ENCODE peak calls at places on chromosomes 7 and 10, in six cellular contexts. D, T, J, C, E and O are unnamed samples.

GRCh38 chr7:36663481-36663880 is 60.8 kb downstream of the AOAH start:
- DNase-seq in D (no peak), T (no peak), J (no peak), C (no peak), E (no peak), O (no peak)

GRCh38 chr7:66198956-66199355 is 6.2 kb upstream of the TPST1 start:
- DNase-seq in D (no peak), T (peak; percentile 24), J (no peak), C (no peak), E (no peak), O (no peak)

GRCh38 chr10:62492012-62492869 is 118.1 kb downstream of the ZNF365 start:
- DNase-seq in D (no peak), T (no peak), J (peak; percentile 21), C (peak; percentile 48), E (no peak), O (no peak)

GRCh38 chr7:107661081-107661864 is 645 bp downstream of the SLC26A4 start:
- DNase-seq in D (peak; percentile 84), T (peak; percentile 57), J (peak; percentile 51), C (no peak), E (peak; percentile 52), O (peak; percentile 71)

GRCh38 chr7:122364761-122365280 is 60.3 kb upstream of the FEZF1 start:
- DNase-seq in D (no peak), T (no peak), J (no peak), C (no peak), E (no peak), O (no peak)

GRCh38 chr7:130494480-130494879 is 2.6 kb downstream of the MEST start:
- DNase-seq in D (no peak), T (no peak), J (no peak), C (no peak), E (no peak), O (no peak)

GRCh38 chr7:142681693-142682092 is 67.6 kb upstream of the PRSS1 start:
- DNase-seq in D (no peak), T (no peak), J (no peak), C (no peak), E (no peak), O (no peak)

GRCh38 chr7:115973381-115973780 is 57.2 kb downstream of the TFEC start:
- DNase-seq in D (no peak), T (no peak), J (no peak), C (no peak), E (no peak), O (no peak)

GRCh38 chr7:155883491-155884224 is 71.4 kb upstream of the SHH start:
- DNase-seq in D (no peak), T (peak; percentile 1), J (peak; percentile 12), C (no peak), E (no peak), O (peak; percentile 21)

GRCh38 chr10:119507115-119507514 is 35.4 kb downstream of the RGS10 start:
- DNase-seq in D (no peak), T (no peak), J (no peak), C (no peak), E (no peak), O (no peak)
- H3K27ac ChIP-seq in D (no peak overlapping the region), T (no peak overlapping the region), J (no peak overlapping the region), C (no peak overlapping the region), E (no peak overlapping the region), O (no peak overlapping the region)

GRCh38 chr7:158072889-158073730 is 514.5 kb downstream of the PTPRN2 start:
- DNase-seq in D (peak; percentile 19), T (no peak), J (no peak), C (no peak), E (no peak), O (no peak)

GRCh38 chr7:158073845-158074840 is 513.5 kb downstream of the PTPRN2 start:
- DNase-seq in D (no peak), T (no peak), J (no peak), C (no peak), E (no peak), O (no peak)

GRCh38 chr7:158067931-158068482 is 519.6 kb downstream of the PTPRN2 start:
- DNase-seq in D (no peak), T (no peak), J (no peak), C (no peak), E (no peak), O (no peak)

GRCh38 chr7:158067219-158067930 is 520.2 kb downstream of the PTPRN2 start:
- DNase-seq in D (no peak), T (no peak), J (no peak), C (no peak), E (no peak), O (no peak)

DNA sequence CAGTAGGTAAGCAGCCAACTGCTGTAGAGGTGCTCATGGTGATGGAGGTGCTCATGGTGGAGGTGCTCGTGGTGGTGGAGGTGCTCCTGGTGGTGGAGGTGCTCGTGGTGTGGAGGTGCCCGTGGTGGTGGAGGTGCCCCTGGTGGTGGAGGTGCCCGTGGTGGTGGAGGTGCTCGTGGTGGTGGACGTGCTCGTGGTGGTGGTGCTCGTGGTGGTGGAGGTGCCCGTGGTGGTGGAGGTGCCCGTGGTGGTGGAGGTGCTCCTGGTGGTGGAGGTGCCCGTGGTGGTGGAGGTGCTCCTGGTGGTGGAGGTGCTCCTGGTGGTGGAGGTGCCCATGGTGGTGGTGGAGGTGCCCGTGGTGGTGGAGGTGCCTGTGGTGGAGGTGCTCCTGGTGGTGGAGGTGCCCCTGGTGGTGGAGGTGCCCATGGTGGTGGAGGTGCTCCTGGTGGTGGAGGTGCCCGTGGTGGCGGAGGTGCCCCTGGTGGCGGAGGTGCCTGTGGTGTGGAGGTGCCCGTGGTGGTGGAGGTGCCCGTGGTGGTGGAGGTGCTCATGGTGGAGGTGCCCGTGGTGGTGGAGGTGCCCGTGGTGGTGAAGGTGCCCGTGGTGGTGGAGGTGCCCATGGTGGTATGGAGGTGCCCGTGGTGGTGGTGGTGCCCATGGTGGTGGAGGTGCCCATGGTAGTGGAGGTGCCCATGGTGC is 517.3 kb downstream of the PTPRN2 start:
- DNase-seq in D (no peak), T (no peak), J (no peak), C (no peak), E (no peak), O (no peak)
- H3K9me3 ChIP-seq in D (no peaks in the 10 kb centered on the region), T (no peaks in the 10 kb centered on the region), J (no peaks in the 10 kb centered on the region), C (no peaks in the 10 kb centered on the region), E (no peaks in the 10 kb centered on the region), O (no peaks in the 10 kb centered on the region)

DNA sequence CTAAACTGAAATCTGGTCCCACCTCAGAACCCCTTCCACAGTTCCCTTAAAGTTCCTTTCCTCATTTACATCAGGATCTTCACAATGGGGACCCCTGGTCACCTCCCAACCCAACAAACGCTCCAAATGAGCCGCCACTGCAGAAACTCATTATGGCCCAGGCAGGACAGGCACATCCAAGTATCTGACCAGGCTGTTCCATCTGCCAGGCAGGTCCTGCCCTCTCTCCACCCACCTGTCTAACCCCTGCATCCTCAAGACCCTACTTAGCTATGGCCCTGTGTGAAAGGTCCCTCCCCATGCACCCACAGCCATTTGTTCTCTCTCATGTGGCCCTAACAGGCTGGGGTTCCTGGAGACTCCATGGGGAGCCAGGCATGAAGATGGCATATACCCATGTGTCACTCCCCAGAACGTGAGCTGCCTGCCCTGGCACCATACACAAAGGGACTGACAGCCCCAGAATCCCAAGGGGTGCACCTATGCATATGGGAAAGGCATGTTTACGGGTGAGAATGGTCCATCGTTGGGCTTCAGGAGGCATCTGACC is 9.1 kb downstream of the GPRIN2 start:
- DNase-seq in D (peak; percentile 32), T (peak; percentile 68), J (no peak), C (no peak), E (peak; percentile 7), O (no peak)
- TF ChIP-seq POLR2AphosphoS5 in D (no peak), T (no peak), J (no peak), C (no peak), E (no peak), O (no peak)

GRCh38 chr7:772392-772791 is 45.3 kb upstream of the PRKAR1B start:
- DNase-seq in D (no peak), T (no peak), J (no peak), C (no peak), E (no peak), O (no peak)
- H3K27ac ChIP-seq in D (peak overlapping the region; percentile 88), T (no peak overlapping the region), J (peak overlapping the region; percentile 82), C (no peak overlapping the region), E (peak overlapping the region; percentile 89), O (peak overlapping the region; percentile 82)

GRCh38 chr7:158530800-158531609 is 56.6 kb downstream of the PTPRN2 start:
- DNase-seq in D (no peak), T (no peak), J (no peak), C (no peak), E (no peak), O (no peak)
- H3K9me3 ChIP-seq in D (no peaks in the 10 kb centered on the region), T (no peaks in the 10 kb centered on the region), J (no peaks in the 10 kb centered on the region), C (no peaks in the 10 kb centered on the region), E (no peaks in the 10 kb centered on the region), O (no peaks in the 10 kb centered on the region)

GRCh38 chr7:44799939-44800338 is 3.5 kb downstream of the PPIA start:
- DNase-seq in D (no peak), T (no peak), J (no peak), C (no peak), E (no peak), O (no peak)
- TF ChIP-seq POLR2AphosphoS5 in D (no peak), T (no peak), J (no peak), C (no peak), E (no peak), O (no peak)

DNA sequence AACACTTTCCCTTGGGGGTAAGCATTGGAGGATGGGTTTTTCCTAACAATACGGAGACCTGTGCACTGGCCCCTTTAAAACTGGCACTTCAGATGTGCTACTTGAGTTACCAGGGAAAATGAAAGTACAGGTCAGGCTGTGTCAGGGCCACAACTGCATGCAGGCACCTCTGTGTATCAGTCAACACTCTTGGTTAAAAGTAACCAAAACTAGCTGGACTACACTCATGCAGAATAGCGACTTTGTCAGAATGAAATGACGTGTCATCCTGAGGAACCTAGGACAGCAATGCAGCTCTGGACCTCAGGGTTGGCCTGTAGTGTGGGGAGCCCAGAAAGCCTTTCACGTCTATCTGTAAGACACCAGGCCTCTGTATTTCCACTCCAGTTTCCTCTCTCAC is 33.8 kb upstream of the SMKR1 start:
- DNase-seq in D (no peak), T (no peak), J (peak; percentile 44), C (no peak), E (no peak), O (no peak)
- H3K27ac ChIP-seq in D (no peak overlapping the region), T (no peak overlapping the region), J (peak overlapping the region; percentile 56), C (no peak overlapping the region), E (no peak overlapping the region), O (no peak overlapping the region)